ENCODE peak calls at places on chromosomes 16 and 17, in ten cellular contexts. V, U, L, H, I, C, N, B, O and M are unnamed samples.

GRCh38 chr17:46764709-46765401 is 53.6 kb downstream of the WNT3 start:
- DNase-seq in I (peak; percentile 75), V (no peak), N (no peak), L (no peak), H (no peak), U (peak; percentile 56), B (no peak), O (no peak), C (no peak), M (peak; percentile 66)

GRCh38 chr17:1315891-1316403 is 36.5 kb downstream of the TRARG1 start:
- DNase-seq in N (no peak), O (no peak), I (no peak), B (peak; percentile 66), V (no peak), U (no peak), L (no peak), C (no peak), H (peak; percentile 86), M (no peak)

GRCh38 chr16:20879175-20880053 is 20.7 kb downstream of the DCUN1D3 start:
- DNase-seq in V (no peak), N (no peak), U (no peak), I (peak; percentile 7), L (no peak), C (no peak), H (no peak), O (no peak), B (no peak), M (no peak)

GRCh38 chr16:67632415-67633172 is 12.3 kb upstream of the CARMIL2 start:
- DNase-seq in H (no peak), I (no peak), V (no peak), N (no peak), O (no peak), L (no peak), U (no peak), C (no peak), B (no peak), M (no peak)

GRCh38 chr17:60372790-60373483 is 19.0 kb downstream of the USP32 start:
- DNase-seq in L (no peak), V (no peak), N (no peak), U (peak; percentile 60), H (no peak), O (no peak), C (peak; percentile 17), B (no peak), I (no peak), M (no peak)

GRCh38 chr17:58913552-58913951 is 157.9 kb downstream of the PPM1E start:
- DNase-seq in V (no peak), B (no peak), N (no peak), U (no peak), O (no peak), H (no peak), L (no peak), I (no peak), C (no peak), M (no peak)

GRCh38 chr17:76051071-76051467 is 21.2 kb downstream of the SRP68 start:
- DNase-seq in C (no peak), I (no peak), H (no peak), V (no peak), U (no peak), L (no peak), B (no peak), O (no peak), N (no peak), M (peak; percentile 74)

GRCh38 chr17:82911822-82912221 is 72.0 kb upstream of the ZNF750 start:
- DNase-seq in N (no peak), I (no peak), C (peak; percentile 39), H (no peak), B (no peak), L (no peak), V (no peak), O (no peak), U (no peak), M (no peak)

GRCh38 chr17:32253117-32253611 is 12.5 kb upstream of the RHBDL3 start:
- DNase-seq in U (peak; percentile 98), C (peak; percentile 86), L (peak; percentile 33), V (peak; percentile 60), I (peak; percentile 41), B (peak; percentile 69), H (peak; percentile 69), O (peak; percentile 33), N (peak; percentile 85), M (peak; percentile 52)

GRCh38 chr17:7438050-7438614 is 1.2 kb upstream of the FGF11 start:
- DNase-seq in B (no peak), V (no peak), C (no peak), I (no peak), U (peak; percentile 93), L (peak; percentile 49), O (peak; percentile 49), N (no peak), H (no peak), M (no peak)

GRCh38 chr16:56965939-56966515 is 4.3 kb downstream of the CETP start:
- DNase-seq in V (no peak), L (no peak), I (no peak), B (no peak), C (peak; percentile 19), O (no peak), U (no peak), N (no peak), H (no peak), M (no peak)

GRCh38 chr16:88373927-88374492 is 8.7 kb upstream of the ZNF469 start:
- DNase-seq in H (no peak), B (no peak), V (no peak), U (no peak), N (no peak), L (no peak), C (no peak), O (no peak), I (no peak), M (no peak)

GRCh38 chr17:39404542-39405378 is 3.3 kb upstream of the FBXL20 start:
- DNase-seq in H (no peak), O (no peak), L (no peak), B (no peak), N (no peak), V (no peak), I (peak; percentile 61), U (no peak), C (no peak), M (no peak)